ENCODE peak calls at places on chromosomes 12 and 14, in four cellular contexts. L is body of pancreas, X is heart right ventricle, Q is PC-3. D is an unnamed sample. For H3K4me1, the result is how much of the 10 kb centered on the place peaks cover.

GRCh38 chr12:89880695-89881350 is 172.2 kb upstream of the ATP2B1 start:
- DNase-seq in X (no peak), L (no peak), Q (no peak), D (no peak)

GRCh38 chr14:23539209-23539866 is 12.2 kb downstream of the ZFHX2 start:
- DNase-seq in L (no peak), Q (peak), X (no peak), D (peak)

GRCh38 chr14:80973918-80974317 is 18.5 kb downstream of the TSHR start:
- DNase-seq in Q (no peak), L (no peak), X (no peak), D (peak)

GRCh38 chr12:45509187-45509586 is 220.3 kb upstream of the ARID2 start:
- DNase-seq in L (no peak), X (no peak), Q (no peak), D (no peak)

GRCh38 chr14:100317389-100317788 is 5.8 kb upstream of the SLC25A47 start:
- DNase-seq in Q (no peak), L (no peak), X (no peak), D (no peak)

GRCh38 chr14:53368714-53369191 is 215.6 kb upstream of the DDHD1 start:
- DNase-seq in Q (peak), X (no peak), L (no peak), D (no peak)

GRCh38 chr12:50283230-50283923 is at the start of gene LIMA1:
- DNase-seq in Q (peak), L (peak), X (peak), D (peak)

GRCh38 chr12:76455582-76456345 is 103.8 kb downstream of the OSBPL8 start:
- DNase-seq in L (no peak), X (no peak), Q (peak), D (peak)

GRCh38 chr14:22822619-22823551 is 6.8 kb upstream of the MRPL52 start:
- DNase-seq in L (peak), X (peak), Q (peak), D (peak)

GRCh38 chr12:53567961-53568360 is 58.2 kb downstream of the ATF7 start:
- DNase-seq in L (no peak), Q (no peak), X (no peak), D (no peak)
- H3K4me3 ChIP-seq in L (no peak), Q (no peak), X (no peak), D (no peak)

DNA sequence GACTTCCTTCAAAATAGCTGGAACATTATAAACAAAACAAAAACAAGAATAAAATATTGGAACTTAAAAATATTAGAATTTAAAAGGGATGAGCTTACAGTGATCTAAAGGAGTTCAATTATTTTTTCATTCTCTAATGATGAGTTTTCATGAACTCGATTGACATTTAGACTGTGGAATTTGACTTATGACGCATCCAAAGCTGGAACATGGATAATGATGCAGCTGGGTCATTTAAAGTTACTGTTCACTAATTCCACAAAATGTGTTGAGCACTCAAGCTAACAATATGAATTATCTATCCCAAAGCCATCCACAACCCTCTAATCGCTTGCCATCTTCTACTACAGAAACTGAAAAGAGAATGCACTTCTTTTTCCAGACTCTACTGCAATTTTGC is 42.5 kb downstream of the LIN7A start:
- DNase-seq in X (no peak), L (no peak), Q (no peak), D (no peak)
- H3K27ac ChIP-seq in X (no peak), L (no peak), Q (no peak), D (no peak)

GRCh38 chr12:68397566-68398158 is 65.5 kb upstream of the MDM1 start:
- DNase-seq in X (no peak), L (no peak), Q (no peak), D (no peak)
- H3K4me1 ChIP-seq in X (under half), L (under half), Q (under half), D (under half)

GRCh38 chr12:16610006-16610520 is 4.1 kb upstream of the LMO3 start:
- DNase-seq in X (no peak), L (no peak), Q (no peak), D (no peak)

GRCh38 chr12:16609140-16609539 is 3.2 kb upstream of the LMO3 start:
- DNase-seq in L (no peak), X (no peak), Q (peak), D (no peak)

GRCh38 chr12:16607895-16608294 is 1.9 kb upstream of the LMO3 start:
- DNase-seq in X (no peak), Q (no peak), L (peak), D (no peak)

GRCh38 chr12:16606936-16607335 is 974 bp upstream of the LMO3 start:
- DNase-seq in L (no peak), X (peak), Q (no peak), D (peak)

GRCh38 chr12:16608346-16608745 is 2.4 kb upstream of the LMO3 start:
- DNase-seq in X (no peak), Q (no peak), L (no peak), D (no peak)
- H3K4me3 ChIP-seq in X (no peak), Q (no peak), L (no peak), D (no peak)

D was measured in SJCRH30.